ENCODE peak calls at places on chromosomes 6 and 20, in four cellular contexts. C is stimulated activated CD8-positive, alpha-beta memory T cell treated with anti-CD3 and anti-CD28 coated beads, Interleukin-15, amount 100 ng/mL, for 4 hours; Y is activated CD4-positive, alpha-beta T cell treated with anti-CD3 and anti-CD28 coated beads, Interleukin-2, amount 50 U/mL, for 1 hour; E is WTC11. L is an unnamed sample.

GRCh38 chr6:22219916-22220315 is 76.9 kb downstream of the PRL start:
- DNase-seq in C (no peak), E (no peak), Y (no peak), L (no peak)

GRCh38 chr6:166638566-166638965 is 11.5 kb upstream of the RPS6KA2 start:
- DNase-seq in E (no peak), Y (no peak), C (no peak), L (no peak)

GRCh38 chr6:16651871-16652270 is 109.4 kb downstream of the ATXN1 start:
- DNase-seq in Y (no peak), C (no peak), E (no peak), L (peak)

GRCh38 chr6:126539022-126539421 is 199.1 kb downstream of the CENPW start:
- DNase-seq in C (no peak), E (no peak), Y (no peak), L (no peak)

GRCh38 chr20:62186887-62187866 is 4.3 kb downstream of the MTG2 start:
- DNase-seq in C (no peak), Y (no peak), E (no peak), L (no peak)

GRCh38 chr6:136317023-136317649 is 27.5 kb upstream of the BCLAF1 start:
- DNase-seq in C (no peak), Y (peak), E (peak), L (peak)

GRCh38 chr6:135167617-135168016 is 13.5 kb upstream of the MYB start:
- DNase-seq in Y (no peak), C (no peak), E (no peak), L (no peak)

GRCh38 chr6:133326584-133326983 is 85.4 kb downstream of the EYA4 start:
- DNase-seq in Y (no peak), C (no peak), E (no peak), L (no peak)

GRCh38 chr6:43386492-43386891 is 17.0 kb upstream of the ZNF318 start:
- DNase-seq in E (no peak), C (no peak), Y (no peak), L (no peak)

GRCh38 chr20:20887593-20888272 is 175.3 kb upstream of the RALGAPA2 start:
- DNase-seq in Y (no peak), E (peak), C (no peak), L (no peak)